ENCODE peak calls at places on chromosomes 12 and 14, in four cellular contexts. One of them, this sample, is unnamed. For H3K4me1, the result is how much of the 10 kb centered on the place peaks cover.

GRCh38 chr14:101815994-101816393 is 54.5 kb downstream of the PPP2R5C start:
- DNase-seq in lung: no peak
- DNase-seq in CD8-positive, alpha-beta memory T cell: peak
- DNase-seq in stomach: no peak
- DNase-seq in this sample: no peak

GRCh38 chr12:6827982-6828670 is at the start of gene P3H3:
- DNase-seq in lung: no peak
- DNase-seq in CD8-positive, alpha-beta memory T cell: no peak
- DNase-seq in stomach: no peak
- DNase-seq in this sample: peak

GRCh38 chr12:54259194-54260011 is 20.5 kb downstream of the CBX5 start:
- DNase-seq in stomach: peak
- DNase-seq in CD8-positive, alpha-beta memory T cell: peak
- DNase-seq in lung: peak
- DNase-seq in this sample: peak

GRCh38 chr14:37697489-37698121 is 102.2 kb downstream of the TTC6 start:
- DNase-seq in lung: no peak
- DNase-seq in CD8-positive, alpha-beta memory T cell: no peak
- DNase-seq in stomach: no peak
- DNase-seq in this sample: peak

GRCh38 chr12:38053113-38053512 is 263.5 kb upstream of the ALG10B start:
- DNase-seq in CD8-positive, alpha-beta memory T cell: no peak
- DNase-seq in lung: no peak
- DNase-seq in stomach: no peak
- DNase-seq in this sample: no peak

GRCh38 chr12:51549637-51550036 is 41.4 kb upstream of the SCN8A start:
- DNase-seq in lung: no peak
- DNase-seq in stomach: no peak
- DNase-seq in CD8-positive, alpha-beta memory T cell: no peak
- DNase-seq in this sample: no peak

GRCh38 chr14:66359500-66359899 is 126.7 kb upstream of the CCDC196 start:
- DNase-seq in lung: no peak
- DNase-seq in CD8-positive, alpha-beta memory T cell: no peak
- DNase-seq in stomach: no peak
- DNase-seq in this sample: peak

GRCh38 chr14:33509927-33510535 is 440.8 kb downstream of the EGLN3 start:
- DNase-seq in CD8-positive, alpha-beta memory T cell: no peak
- DNase-seq in lung: no peak
- DNase-seq in stomach: no peak
- DNase-seq in this sample: peak

GRCh38 chr12:113724703-113725556 is 241.2 kb downstream of the RBM19 start:
- DNase-seq in stomach: no peak
- DNase-seq in lung: no peak
- DNase-seq in CD8-positive, alpha-beta memory T cell: no peak
- DNase-seq in this sample: no peak

GRCh38 chr12:43742106-43742505 is 16.5 kb downstream of the PUS7L start:
- DNase-seq in CD8-positive, alpha-beta memory T cell: no peak
- DNase-seq in stomach: no peak
- DNase-seq in lung: no peak
- DNase-seq in this sample: peak

GRCh38 chr12:76957306-76957705 is 78.5 kb upstream of the CSRP2 start:
- DNase-seq in CD8-positive, alpha-beta memory T cell: no peak
- DNase-seq in lung: no peak
- DNase-seq in stomach: no peak
- DNase-seq in this sample: no peak

GRCh38 chr12:17456486-17456885 is 633.5 kb downstream of the RERGL start:
- DNase-seq in CD8-positive, alpha-beta memory T cell: no peak
- DNase-seq in lung: no peak
- DNase-seq in stomach: no peak
- DNase-seq in this sample: no peak

GRCh38 chr14:106276326-106277267 is 750.2 kb downstream of the TMEM121 start:
- DNase-seq in stomach: no peak
- DNase-seq in lung: no peak
- DNase-seq in CD8-positive, alpha-beta memory T cell: no peak
- DNase-seq in this sample: no peak

GRCh38 chr12:113670742-113671141 is 199.1 kb upstream of the LHX5 start:
- DNase-seq in lung: no peak
- DNase-seq in stomach: no peak
- DNase-seq in CD8-positive, alpha-beta memory T cell: no peak
- DNase-seq in this sample: no peak

GRCh38 chr12:1732914-1733313 is 42.0 kb downstream of the ADIPOR2 start:
- DNase-seq in lung: no peak
- DNase-seq in CD8-positive, alpha-beta memory T cell: no peak
- DNase-seq in stomach: no peak
- DNase-seq in this sample: no peak

GRCh38 chr14:104968541-104969401 is 9.4 kb downstream of the AHNAK2 start:
- DNase-seq in lung: no peak
- DNase-seq in CD8-positive, alpha-beta memory T cell: no peak
- DNase-seq in stomach: no peak
- DNase-seq in this sample: peak

GRCh38 chr14:47674148-47674545 is 1.3 kb downstream of the MDGA2 start:
- DNase-seq in CD8-positive, alpha-beta memory T cell: no peak
- DNase-seq in lung: no peak
- DNase-seq in stomach: no peak
- DNase-seq in this sample: peak

GRCh38 chr14:77076118-77076631 is 21.9 kb upstream of the CIPC start:
- DNase-seq in CD8-positive, alpha-beta memory T cell: no peak
- DNase-seq in stomach: peak
- DNase-seq in lung: peak
- DNase-seq in this sample: peak

GRCh38 chr12:22738945-22739344 is 114.0 kb downstream of the ETNK1 start:
- DNase-seq in CD8-positive, alpha-beta memory T cell: no peak
- DNase-seq in stomach: no peak
- DNase-seq in lung: no peak
- DNase-seq in this sample: peak
- H3K4me1 ChIP-seq in CD8-positive, alpha-beta memory T cell: under half
- H3K4me1 ChIP-seq in stomach: under half
- H3K4me1 ChIP-seq in lung: under half
- H3K4me1 ChIP-seq in this sample: under half

GRCh38 chr12:9648701-9649531 is 20.6 kb upstream of the CLEC2D start:
- DNase-seq in CD8-positive, alpha-beta memory T cell: no peak
- DNase-seq in lung: no peak
- DNase-seq in stomach: no peak
- DNase-seq in this sample: peak

GRCh38 chr12:9649532-9649940 is 20.0 kb upstream of the CLEC2D start:
- DNase-seq in lung: no peak
- DNase-seq in CD8-positive, alpha-beta memory T cell: no peak
- DNase-seq in stomach: no peak
- DNase-seq in this sample: no peak

GRCh38 chr12:9646794-9647622 is 22.5 kb upstream of the CLEC2D start:
- DNase-seq in stomach: no peak
- DNase-seq in CD8-positive, alpha-beta memory T cell: no peak
- DNase-seq in lung: no peak
- DNase-seq in this sample: peak

GRCh38 chr12:9647825-9648700 is 21.4 kb upstream of the CLEC2D start:
- DNase-seq in CD8-positive, alpha-beta memory T cell: peak
- DNase-seq in stomach: peak
- DNase-seq in lung: peak
- DNase-seq in this sample: peak

DNA sequence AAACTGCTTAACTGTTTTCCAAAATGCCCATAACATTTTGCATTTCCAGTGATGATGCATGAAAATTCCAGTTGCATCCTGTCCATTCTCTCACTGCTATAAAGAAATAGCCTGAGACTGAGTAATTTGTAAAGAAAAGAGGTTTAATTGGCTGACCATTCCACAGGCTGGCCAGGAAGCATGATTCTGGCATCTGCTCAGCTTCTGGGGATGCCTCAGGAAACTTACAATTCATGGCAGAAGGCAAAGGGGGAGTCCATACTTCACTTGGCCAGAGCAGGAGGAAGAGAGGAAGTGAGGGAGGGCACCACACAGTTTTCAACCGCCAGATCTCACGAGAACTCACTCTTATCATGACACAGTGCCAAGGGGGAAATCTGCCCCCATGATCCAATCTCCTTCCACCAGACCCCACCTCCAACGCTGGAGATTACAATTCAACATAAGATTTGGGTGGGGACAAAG is 18.2 kb upstream of the CLEC2D start:
- DNase-seq in stomach: no peak
- DNase-seq in CD8-positive, alpha-beta memory T cell: peak
- DNase-seq in lung: no peak
- DNase-seq in this sample: peak
- H3K4me1 ChIP-seq in stomach: under half
- H3K4me1 ChIP-seq in CD8-positive, alpha-beta memory T cell: half or more
- H3K4me1 ChIP-seq in lung: under half
- H3K4me1 ChIP-seq in this sample: under half

GRCh38 chr14:103008126-103008525 is 49.2 kb downstream of the CDC42BPB start:
- DNase-seq in CD8-positive, alpha-beta memory T cell: no peak
- DNase-seq in lung: no peak
- DNase-seq in stomach: no peak
- DNase-seq in this sample: no peak
- H3K4me1 ChIP-seq in CD8-positive, alpha-beta memory T cell: under half
- H3K4me1 ChIP-seq in lung: under half
- H3K4me1 ChIP-seq in stomach: under half
- H3K4me1 ChIP-seq in this sample: under half

GRCh38 chr12:47802312-47802711 is 17.4 kb downstream of the HDAC7 start:
- DNase-seq in lung: no peak
- DNase-seq in stomach: no peak
- DNase-seq in CD8-positive, alpha-beta memory T cell: no peak
- DNase-seq in this sample: no peak
- H3K4me1 ChIP-seq in lung: half or more
- H3K4me1 ChIP-seq in stomach: half or more
- H3K4me1 ChIP-seq in CD8-positive, alpha-beta memory T cell: half or more
- H3K4me1 ChIP-seq in this sample: under half

DNA sequence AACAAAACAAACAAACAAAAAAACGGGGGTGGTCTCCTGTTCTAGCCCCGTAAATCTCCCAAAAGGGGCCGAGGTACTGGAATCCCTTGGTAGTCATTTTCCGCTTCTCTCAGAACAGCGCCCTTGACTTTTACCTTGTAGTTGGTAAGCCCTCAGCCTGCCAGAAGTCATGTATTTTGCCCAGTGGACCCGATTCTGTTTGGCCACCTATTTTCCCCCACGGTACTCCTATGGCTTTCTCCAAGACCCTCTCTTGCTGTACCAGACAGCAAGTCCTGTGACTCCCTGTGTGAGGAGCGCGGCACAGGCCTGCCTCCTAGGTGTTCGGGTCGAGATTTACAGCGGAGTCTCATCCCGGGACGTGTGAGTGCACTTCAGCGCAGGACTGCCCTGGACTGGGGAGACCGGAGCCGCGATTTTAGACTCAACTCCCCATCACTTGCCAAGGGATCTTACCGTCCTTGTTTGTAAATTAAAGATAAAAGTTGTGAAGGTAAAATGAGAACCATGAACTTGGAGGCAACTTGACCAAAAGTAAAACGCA is 1.1 kb upstream of the MBD6 start:
- DNase-seq in lung: no peak
- DNase-seq in stomach: peak
- DNase-seq in CD8-positive, alpha-beta memory T cell: peak
- DNase-seq in this sample: peak
- H3K4me1 ChIP-seq in lung: under half
- H3K4me1 ChIP-seq in stomach: half or more
- H3K4me1 ChIP-seq in CD8-positive, alpha-beta memory T cell: half or more
- H3K4me1 ChIP-seq in this sample: under half

GRCh38 chr14:98633380-98633779 is 638.6 kb downstream of the BCL11B start:
- DNase-seq in stomach: no peak
- DNase-seq in CD8-positive, alpha-beta memory T cell: no peak
- DNase-seq in lung: peak
- DNase-seq in this sample: no peak
- H3K4me1 ChIP-seq in stomach: under half
- H3K4me1 ChIP-seq in CD8-positive, alpha-beta memory T cell: under half
- H3K4me1 ChIP-seq in lung: under half
- H3K4me1 ChIP-seq in this sample: under half

GRCh38 chr12:21659383-21659782 is 1.7 kb upstream of the LDHB start:
- DNase-seq in CD8-positive, alpha-beta memory T cell: no peak
- DNase-seq in stomach: no peak
- DNase-seq in lung: no peak
- DNase-seq in this sample: no peak

GRCh38 chr12:21651821-21652220 is 5.8 kb downstream of the LDHB start:
- DNase-seq in CD8-positive, alpha-beta memory T cell: no peak
- DNase-seq in lung: no peak
- DNase-seq in stomach: no peak
- DNase-seq in this sample: no peak

GRCh38 chr12:21656931-21657335 is 709 bp downstream of the LDHB start:
- DNase-seq in stomach: peak
- DNase-seq in lung: no peak
- DNase-seq in CD8-positive, alpha-beta memory T cell: peak
- DNase-seq in this sample: peak

GRCh38 chr12:21657336-21658077 is at the start of gene LDHB:
- DNase-seq in stomach: peak
- DNase-seq in CD8-positive, alpha-beta memory T cell: peak
- DNase-seq in lung: peak
- DNase-seq in this sample: peak

DNA sequence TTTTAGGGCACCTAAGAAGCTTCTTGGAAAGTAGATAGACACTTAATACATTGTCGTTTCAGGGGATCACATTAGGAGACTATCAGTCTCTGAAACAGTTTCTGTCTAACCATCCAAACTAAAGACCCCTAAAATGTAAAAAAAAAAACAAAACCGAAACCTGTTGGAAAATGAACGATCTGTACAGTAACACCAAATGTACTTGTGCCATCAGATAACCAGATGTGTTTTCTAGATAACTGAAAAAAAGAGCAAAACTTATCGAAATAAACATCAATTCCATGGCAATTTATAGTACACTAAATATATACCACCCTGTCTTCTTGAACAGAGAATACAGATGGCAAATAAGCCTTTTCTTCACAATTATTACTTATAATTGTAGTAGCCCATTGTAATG is 2.0 kb downstream of the LDHB start:
- DNase-seq in stomach: no peak
- DNase-seq in lung: no peak
- DNase-seq in CD8-positive, alpha-beta memory T cell: no peak
- DNase-seq in this sample: no peak
- H3K4me1 ChIP-seq in stomach: half or more
- H3K4me1 ChIP-seq in lung: under half
- H3K4me1 ChIP-seq in CD8-positive, alpha-beta memory T cell: half or more
- H3K4me1 ChIP-seq in this sample: under half

DNA sequence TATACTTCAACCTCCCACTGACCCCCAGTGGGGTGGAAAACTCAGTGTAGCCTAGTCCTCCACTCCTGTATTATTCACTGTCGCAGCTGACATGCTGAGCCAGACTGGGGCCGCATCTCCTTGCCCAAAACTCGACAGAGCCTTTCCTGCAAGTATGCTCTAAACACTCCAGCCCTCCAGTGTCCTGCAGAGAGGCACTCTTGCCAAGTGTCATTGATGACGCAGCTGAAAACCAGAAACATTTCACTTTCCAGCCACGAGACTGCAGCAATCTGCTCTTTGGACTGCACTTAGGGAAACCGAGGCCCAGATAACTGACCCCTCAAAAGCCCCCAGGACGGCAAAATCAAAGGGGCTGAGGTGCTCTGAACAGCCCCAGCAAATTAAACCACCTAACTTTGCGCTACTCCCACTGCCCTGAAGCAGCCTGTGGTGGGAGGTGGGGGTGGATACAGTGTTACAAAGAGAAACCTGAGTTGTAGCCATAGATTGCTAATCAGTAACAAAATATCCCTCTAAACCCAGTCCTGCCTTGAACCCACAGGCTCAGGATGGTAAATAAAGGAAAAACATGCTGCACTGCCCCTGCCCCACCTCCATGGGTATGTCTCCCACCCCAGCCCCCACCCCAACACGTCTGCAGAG is 2.6 kb downstream of the CCDC85C start:
- DNase-seq in lung: peak
- DNase-seq in CD8-positive, alpha-beta memory T cell: no peak
- DNase-seq in stomach: no peak
- DNase-seq in this sample: no peak
- H3K4me1 ChIP-seq in lung: under half
- H3K4me1 ChIP-seq in CD8-positive, alpha-beta memory T cell: under half
- H3K4me1 ChIP-seq in stomach: half or more
- H3K4me1 ChIP-seq in this sample: under half